ENCODE peak calls at places on chromosomes 16 and 17, in ten cellular contexts. W is iPS DF 19.7; E is breast epithelium; P is T-cell; Y is astrocyte of the hippocampus; H is H4; O is posterior cingulate gyrus; B is OCI-LY7; A is fibroblast of lung; Z is CD4-positive, CD25-positive, alpha-beta regulatory T cell. M is an unnamed sample.

GRCh38 chr17:27403480-27404005 is 52.7 kb upstream of the KSR1 start:
- DNase-seq in Y (no peak), E (no peak), W (no peak), B (no peak), P (no peak), O (no peak), Z (no peak), A (no peak), H (no peak), M (peak)

GRCh38 chr17:36920032-36921000 is 17.0 kb upstream of the LHX1 start:
- DNase-seq in H (peak), Y (peak), B (no peak), E (no peak), Z (no peak), A (peak), W (no peak), O (no peak), P (no peak), M (no peak)

GRCh38 chr16:68704232-68704867 is 32.7 kb upstream of the CDH1 start:
- DNase-seq in P (peak), Y (peak), B (peak), W (peak), A (peak), E (peak), H (peak), Z (peak), O (peak), M (peak)

GRCh38 chr17:66716236-66717026 is 118.5 kb upstream of the CACNG5 start:
- DNase-seq in Z (no peak), H (no peak), A (peak), P (no peak), W (no peak), B (no peak), E (no peak), Y (peak), O (no peak), M (no peak)

GRCh38 chr16:81995651-81996050 is 15.6 kb downstream of the SDR42E1 start:
- DNase-seq in A (no peak), Y (no peak), E (no peak), B (no peak), H (no peak), P (no peak), W (no peak), O (no peak), Z (no peak), M (no peak)

GRCh38 chr17:45364531-45365390 is 47.9 kb upstream of the MAP3K14 start:
- DNase-seq in Y (no peak), W (peak), P (no peak), A (no peak), O (no peak), H (no peak), Z (no peak), B (peak), E (no peak), M (peak)

GRCh38 chr17:55577687-55578086 is 66.4 kb upstream of the SMIM36 start:
- DNase-seq in E (no peak), B (no peak), Z (no peak), H (no peak), Y (no peak), O (no peak), A (peak), P (peak), W (no peak), M (no peak)

GRCh38 chr17:17780941-17781590 is 55.7 kb downstream of the SREBF1 start:
- DNase-seq in Z (no peak), Y (peak), W (peak), A (peak), B (no peak), P (no peak), E (peak), O (no peak), H (peak), M (peak)

GRCh38 chr16:69761983-69762842 is at the start of gene WWP2:
- DNase-seq in B (peak), E (peak), W (peak), H (peak), Y (peak), Z (peak), A (peak), P (peak), O (peak), M (peak)

GRCh38 chr16:29875206-29875605 is 12.2 kb upstream of the CDIPT start:
- DNase-seq in E (no peak), O (no peak), A (no peak), W (no peak), P (no peak), H (no peak), B (no peak), Z (no peak), Y (no peak), M (no peak)

GRCh38 chr17:74654742-74655141 is 31.2 kb upstream of the CD300E start:
- DNase-seq in Y (no peak), P (no peak), Z (no peak), B (no peak), H (no peak), E (no peak), A (no peak), W (no peak), O (no peak), M (no peak)

GRCh38 chr17:16417896-16418683 is 2.7 kb downstream of the TRPV2 start:
- DNase-seq in H (peak), E (no peak), Y (peak), W (no peak), A (peak), P (no peak), B (no peak), Z (no peak), O (no peak), M (no peak)

GRCh38 chr17:61532818-61533217 is 58.2 kb downstream of the NACA2 start:
- DNase-seq in E (no peak), Z (no peak), H (peak), Y (no peak), W (no peak), A (no peak), O (no peak), P (no peak), B (no peak), M (no peak)

GRCh38 chr17:19238167-19238505 is 970 bp downstream of the EPN2 start:
- DNase-seq in H (no peak), Z (no peak), W (no peak), E (no peak), P (no peak), B (peak), A (no peak), O (peak), Y (peak), M (no peak)

GRCh38 chr17:10130263-10130662 is 68.1 kb downstream of the GAS7 start:
- DNase-seq in E (no peak), B (no peak), P (no peak), O (no peak), H (no peak), A (no peak), W (no peak), Y (no peak), Z (no peak), M (no peak)

GRCh38 chr16:54069601-54070239 is 216.9 kb downstream of the IRX3 start:
- DNase-seq in Z (no peak), Y (no peak), W (no peak), E (no peak), B (no peak), H (no peak), A (no peak), O (no peak), P (no peak), M (no peak)

GRCh38 chr16:68074850-68075249 is 10.3 kb upstream of the NFATC3 start:
- DNase-seq in W (no peak), P (peak), O (no peak), Y (no peak), B (peak), E (no peak), A (no peak), H (no peak), Z (peak), M (no peak)

GRCh38 chr17:51118330-51119195 is 2.1 kb downstream of the SPAG9 start:
- DNase-seq in Y (no peak), W (no peak), O (no peak), H (peak), B (peak), P (no peak), A (no peak), Z (no peak), E (no peak), M (no peak)

GRCh38 chr16:76639685-76640289 is 362.6 kb downstream of the CNTNAP4 start:
- DNase-seq in H (peak), A (peak), E (no peak), Y (peak), W (no peak), O (no peak), B (peak), P (no peak), Z (no peak), M (peak)

GRCh38 chr17:64384253-64385186 is 6.1 kb downstream of the PECAM1 start:
- DNase-seq in P (no peak), Z (no peak), H (peak), B (no peak), Y (peak), O (no peak), A (peak), W (no peak), E (no peak), M (no peak)

GRCh38 chr16:20904507-20905079 is 4.0 kb downstream of the LYRM1 start:
- DNase-seq in A (peak), Z (no peak), H (peak), B (peak), W (no peak), O (no peak), E (no peak), P (no peak), Y (peak), M (no peak)

GRCh38 chr17:40664582-40665333 is at the start of gene KRT222:
- DNase-seq in P (no peak), A (no peak), E (no peak), Y (peak), O (no peak), Z (no peak), H (no peak), B (no peak), W (no peak), M (no peak)

GRCh38 chr17:76909971-76910760 is 42.0 kb downstream of the MGAT5B start:
- DNase-seq in A (peak), Z (no peak), O (peak), Y (peak), B (peak), E (peak), P (no peak), H (no peak), W (no peak), M (peak)

GRCh38 chr17:8002646-8003593 is 505 bp downstream of the GUCY2D start:
- DNase-seq in Z (no peak), Y (no peak), W (no peak), E (no peak), P (no peak), A (no peak), H (no peak), B (no peak), O (no peak), M (no peak)

GRCh38 chr16:69932691-69933392 is 18.3 kb upstream of the CLEC18A start:
- DNase-seq in E (no peak), P (no peak), W (no peak), A (no peak), H (no peak), O (no peak), Y (no peak), B (no peak), Z (no peak), M (no peak)

GRCh38 chr17:13002761-13003453 is 14.9 kb downstream of the ELAC2 start:
- DNase-seq in E (peak), P (no peak), Z (peak), O (peak), A (peak), H (peak), B (peak), Y (peak), W (no peak), M (peak)

GRCh38 chr16:28063611-28064061 is at the start of gene GSG1L:
- DNase-seq in E (no peak), Y (peak), H (no peak), P (no peak), O (no peak), Z (no peak), B (no peak), A (no peak), W (no peak), M (no peak)

GRCh38 chr16:25959216-25959615 is 267.5 kb downstream of the HS3ST4 start:
- DNase-seq in P (no peak), B (no peak), A (no peak), O (no peak), W (no peak), E (no peak), Y (no peak), H (no peak), Z (no peak), M (no peak)

GRCh38 chr16:88783391-88784073 is 1.5 kb downstream of the PIEZO1 start:
- DNase-seq in Z (no peak), E (no peak), H (no peak), Y (peak), O (no peak), B (peak), W (no peak), P (no peak), A (peak), M (no peak)